ENCODE peak calls at places on chromosomes 11 and 22, in eight cellular contexts. One of them, this sample, is unnamed.

GRCh38 chr11:126991596-126991995 is 9.0 kb downstream of the KIRREL3 start:
- DNase-seq in naive thymus-derived CD4-positive, alpha-beta T cell: no peak
- DNase-seq in HAP-1: no peak
- DNase-seq in cardiac fibroblast: peak; percentile 12
- DNase-seq in astrocyte: no peak
- DNase-seq in pancreas: no peak
- DNase-seq in GM12878: no peak
- DNase-seq in CD4-positive, alpha-beta memory T cell: no peak
- DNase-seq in this sample: peak; percentile 55

GRCh38 chr11:112355726-112356125 is 95.1 kb upstream of the PLET1 start:
- DNase-seq in naive thymus-derived CD4-positive, alpha-beta T cell: no peak
- DNase-seq in HAP-1: no peak
- DNase-seq in cardiac fibroblast: peak; percentile 68
- DNase-seq in astrocyte: no peak
- DNase-seq in pancreas: no peak
- DNase-seq in GM12878: no peak
- DNase-seq in CD4-positive, alpha-beta memory T cell: no peak
- DNase-seq in this sample: peak; percentile 27

GRCh38 chr11:88666364-88666763 is 328.8 kb upstream of the CTSC start:
- DNase-seq in naive thymus-derived CD4-positive, alpha-beta T cell: no peak
- DNase-seq in HAP-1: no peak
- DNase-seq in cardiac fibroblast: no peak
- DNase-seq in astrocyte: no peak
- DNase-seq in pancreas: no peak
- DNase-seq in GM12878: no peak
- DNase-seq in CD4-positive, alpha-beta memory T cell: no peak
- DNase-seq in this sample: no peak

GRCh38 chr11:23789938-23790371 is 706.9 kb upstream of the LUZP2 start:
- DNase-seq in naive thymus-derived CD4-positive, alpha-beta T cell: no peak
- DNase-seq in HAP-1: no peak
- DNase-seq in cardiac fibroblast: peak; percentile 34
- DNase-seq in astrocyte: peak; percentile 89
- DNase-seq in pancreas: no peak
- DNase-seq in GM12878: no peak
- DNase-seq in CD4-positive, alpha-beta memory T cell: no peak
- DNase-seq in this sample: peak; percentile 26

GRCh38 chr11:114366331-114367243 is 33.7 kb downstream of the C11orf71 start:
- DNase-seq in naive thymus-derived CD4-positive, alpha-beta T cell: no peak
- DNase-seq in HAP-1: no peak
- DNase-seq in cardiac fibroblast: peak; percentile 75
- DNase-seq in astrocyte: peak; percentile 88
- DNase-seq in pancreas: no peak
- DNase-seq in GM12878: no peak
- DNase-seq in CD4-positive, alpha-beta memory T cell: no peak
- DNase-seq in this sample: peak; percentile 81

GRCh38 chr11:130839950-130840666 is 76.2 kb downstream of the SNX19 start:
- DNase-seq in naive thymus-derived CD4-positive, alpha-beta T cell: no peak
- DNase-seq in HAP-1: no peak
- DNase-seq in cardiac fibroblast: peak; percentile 87
- DNase-seq in astrocyte: no peak
- DNase-seq in pancreas: no peak
- DNase-seq in GM12878: no peak
- DNase-seq in CD4-positive, alpha-beta memory T cell: no peak
- DNase-seq in this sample: peak; percentile 93

GRCh38 chr22:39815882-39816395 is 77.6 kb downstream of the ENTHD1 start:
- DNase-seq in naive thymus-derived CD4-positive, alpha-beta T cell: no peak
- DNase-seq in HAP-1: no peak
- DNase-seq in cardiac fibroblast: no peak
- DNase-seq in astrocyte: no peak
- DNase-seq in pancreas: no peak
- DNase-seq in GM12878: no peak
- DNase-seq in CD4-positive, alpha-beta memory T cell: no peak
- DNase-seq in this sample: no peak

GRCh38 chr22:30209642-30210041 is 36.9 kb downstream of the LIF start:
- DNase-seq in naive thymus-derived CD4-positive, alpha-beta T cell: no peak
- DNase-seq in HAP-1: no peak
- DNase-seq in cardiac fibroblast: no peak
- DNase-seq in astrocyte: no peak
- DNase-seq in pancreas: no peak
- DNase-seq in GM12878: no peak
- DNase-seq in CD4-positive, alpha-beta memory T cell: no peak
- DNase-seq in this sample: no peak

GRCh38 chr11:103297900-103298299 is 188.7 kb downstream of the DYNC2H1 start:
- DNase-seq in naive thymus-derived CD4-positive, alpha-beta T cell: no peak
- DNase-seq in HAP-1: no peak
- DNase-seq in cardiac fibroblast: no peak
- DNase-seq in astrocyte: no peak
- DNase-seq in pancreas: no peak
- DNase-seq in GM12878: no peak
- DNase-seq in CD4-positive, alpha-beta memory T cell: no peak
- DNase-seq in this sample: no peak

GRCh38 chr11:47035108-47035507 is 98.5 kb downstream of the CSTPP1 start:
- DNase-seq in naive thymus-derived CD4-positive, alpha-beta T cell: no peak
- DNase-seq in HAP-1: no peak
- DNase-seq in cardiac fibroblast: no peak
- DNase-seq in astrocyte: peak; percentile 69
- DNase-seq in pancreas: no peak
- DNase-seq in GM12878: no peak
- DNase-seq in CD4-positive, alpha-beta memory T cell: no peak
- DNase-seq in this sample: no peak

GRCh38 chr11:46491661-46492331 is 100.2 kb upstream of the CHRM4 start:
- DNase-seq in naive thymus-derived CD4-positive, alpha-beta T cell: no peak
- DNase-seq in HAP-1: no peak
- DNase-seq in cardiac fibroblast: no peak
- DNase-seq in astrocyte: no peak
- DNase-seq in pancreas: no peak
- DNase-seq in GM12878: no peak
- DNase-seq in CD4-positive, alpha-beta memory T cell: no peak
- DNase-seq in this sample: no peak

GRCh38 chr11:44364596-44364995 is 54.7 kb upstream of the ALX4 start:
- DNase-seq in naive thymus-derived CD4-positive, alpha-beta T cell: no peak
- DNase-seq in HAP-1: no peak
- DNase-seq in cardiac fibroblast: no peak
- DNase-seq in astrocyte: no peak
- DNase-seq in pancreas: no peak
- DNase-seq in GM12878: no peak
- DNase-seq in CD4-positive, alpha-beta memory T cell: no peak
- DNase-seq in this sample: no peak

GRCh38 chr11:7892751-7893356 is 38.2 kb downstream of the OR10A6 start:
- DNase-seq in naive thymus-derived CD4-positive, alpha-beta T cell: peak; percentile 44
- DNase-seq in HAP-1: peak; percentile 58
- DNase-seq in cardiac fibroblast: peak; percentile 79
- DNase-seq in astrocyte: peak; percentile 45
- DNase-seq in pancreas: no peak
- DNase-seq in GM12878: no peak
- DNase-seq in CD4-positive, alpha-beta memory T cell: peak; percentile 37
- DNase-seq in this sample: peak; percentile 83

GRCh38 chr22:41117127-41117965 is 25.0 kb downstream of the EP300 start:
- DNase-seq in naive thymus-derived CD4-positive, alpha-beta T cell: no peak
- DNase-seq in HAP-1: no peak
- DNase-seq in cardiac fibroblast: no peak
- DNase-seq in astrocyte: no peak
- DNase-seq in pancreas: no peak
- DNase-seq in GM12878: no peak
- DNase-seq in CD4-positive, alpha-beta memory T cell: no peak
- DNase-seq in this sample: no peak

GRCh38 chr11:28697920-28698827 is 590.0 kb downstream of the METTL15 start:
- DNase-seq in naive thymus-derived CD4-positive, alpha-beta T cell: no peak
- DNase-seq in HAP-1: peak; percentile 50
- DNase-seq in cardiac fibroblast: peak; percentile 68
- DNase-seq in astrocyte: peak; percentile 16
- DNase-seq in pancreas: no peak
- DNase-seq in GM12878: no peak
- DNase-seq in CD4-positive, alpha-beta memory T cell: no peak
- DNase-seq in this sample: peak; percentile 77

GRCh38 chr22:38243007-38243775 is 29.6 kb downstream of the TMEM184B start:
- DNase-seq in naive thymus-derived CD4-positive, alpha-beta T cell: no peak
- DNase-seq in HAP-1: no peak
- DNase-seq in cardiac fibroblast: peak; percentile 83
- DNase-seq in astrocyte: no peak
- DNase-seq in pancreas: no peak
- DNase-seq in GM12878: no peak
- DNase-seq in CD4-positive, alpha-beta memory T cell: no peak
- DNase-seq in this sample: no peak

GRCh38 chr11:93936416-93936815 is 84.7 kb upstream of the HEPHL1 start:
- DNase-seq in naive thymus-derived CD4-positive, alpha-beta T cell: no peak
- DNase-seq in HAP-1: no peak
- DNase-seq in cardiac fibroblast: no peak
- DNase-seq in astrocyte: no peak
- DNase-seq in pancreas: no peak
- DNase-seq in GM12878: no peak
- DNase-seq in CD4-positive, alpha-beta memory T cell: no peak
- DNase-seq in this sample: no peak

DNA sequence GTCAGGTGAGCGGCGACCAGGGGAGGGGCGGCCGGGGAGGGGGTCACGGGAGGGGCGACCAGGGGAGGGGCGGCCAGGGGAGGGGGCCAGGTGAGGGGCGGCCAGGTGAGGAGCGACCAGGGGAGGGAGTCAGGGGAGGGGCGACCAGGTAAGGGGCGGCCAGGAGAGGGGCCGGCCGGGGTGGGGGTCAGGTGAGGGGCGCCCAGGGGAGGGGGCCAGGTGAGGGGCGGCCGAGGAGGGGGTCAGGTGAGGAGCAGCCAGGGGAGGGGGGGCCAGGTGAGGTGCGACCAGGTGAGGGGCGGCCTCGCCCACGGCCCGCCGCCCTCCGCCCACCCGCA is 363 bp downstream of the TESMIN start:
- DNase-seq in naive thymus-derived CD4-positive, alpha-beta T cell: no peak
- DNase-seq in HAP-1: no peak
- DNase-seq in cardiac fibroblast: no peak
- DNase-seq in astrocyte: no peak
- DNase-seq in pancreas: no peak
- DNase-seq in GM12878: no peak
- DNase-seq in CD4-positive, alpha-beta memory T cell: no peak
- DNase-seq in this sample: no peak
- H3K4me3 ChIP-seq in naive thymus-derived CD4-positive, alpha-beta T cell: peak overlapping the region; percentile 54
- H3K4me3 ChIP-seq in HAP-1: peak overlapping the region; percentile 24
- H3K4me3 ChIP-seq in cardiac fibroblast: peak overlapping the region; percentile 38
- H3K4me3 ChIP-seq in astrocyte: no peak overlapping the region
- H3K4me3 ChIP-seq in pancreas: peak overlapping the region; percentile 63
- H3K4me3 ChIP-seq in GM12878: peak overlapping the region; percentile 55
- H3K4me3 ChIP-seq in CD4-positive, alpha-beta memory T cell: no peak overlapping the region
- H3K4me3 ChIP-seq in this sample: no peak overlapping the region

GRCh38 chr11:2797181-2797711 is 88.3 kb downstream of the CDKN1C start:
- DNase-seq in naive thymus-derived CD4-positive, alpha-beta T cell: no peak
- DNase-seq in HAP-1: no peak
- DNase-seq in cardiac fibroblast: no peak
- DNase-seq in astrocyte: no peak
- DNase-seq in pancreas: peak; percentile 64
- DNase-seq in GM12878: no peak
- DNase-seq in CD4-positive, alpha-beta memory T cell: no peak
- DNase-seq in this sample: no peak
- H3K4me3 ChIP-seq in naive thymus-derived CD4-positive, alpha-beta T cell: no peak overlapping the region
- H3K4me3 ChIP-seq in HAP-1: no peak overlapping the region
- H3K4me3 ChIP-seq in cardiac fibroblast: no peak overlapping the region
- H3K4me3 ChIP-seq in astrocyte: no peak overlapping the region
- H3K4me3 ChIP-seq in pancreas: no peak overlapping the region
- H3K4me3 ChIP-seq in GM12878: no peak overlapping the region
- H3K4me3 ChIP-seq in CD4-positive, alpha-beta memory T cell: no peak overlapping the region
- H3K4me3 ChIP-seq in this sample: no peak overlapping the region

DNA sequence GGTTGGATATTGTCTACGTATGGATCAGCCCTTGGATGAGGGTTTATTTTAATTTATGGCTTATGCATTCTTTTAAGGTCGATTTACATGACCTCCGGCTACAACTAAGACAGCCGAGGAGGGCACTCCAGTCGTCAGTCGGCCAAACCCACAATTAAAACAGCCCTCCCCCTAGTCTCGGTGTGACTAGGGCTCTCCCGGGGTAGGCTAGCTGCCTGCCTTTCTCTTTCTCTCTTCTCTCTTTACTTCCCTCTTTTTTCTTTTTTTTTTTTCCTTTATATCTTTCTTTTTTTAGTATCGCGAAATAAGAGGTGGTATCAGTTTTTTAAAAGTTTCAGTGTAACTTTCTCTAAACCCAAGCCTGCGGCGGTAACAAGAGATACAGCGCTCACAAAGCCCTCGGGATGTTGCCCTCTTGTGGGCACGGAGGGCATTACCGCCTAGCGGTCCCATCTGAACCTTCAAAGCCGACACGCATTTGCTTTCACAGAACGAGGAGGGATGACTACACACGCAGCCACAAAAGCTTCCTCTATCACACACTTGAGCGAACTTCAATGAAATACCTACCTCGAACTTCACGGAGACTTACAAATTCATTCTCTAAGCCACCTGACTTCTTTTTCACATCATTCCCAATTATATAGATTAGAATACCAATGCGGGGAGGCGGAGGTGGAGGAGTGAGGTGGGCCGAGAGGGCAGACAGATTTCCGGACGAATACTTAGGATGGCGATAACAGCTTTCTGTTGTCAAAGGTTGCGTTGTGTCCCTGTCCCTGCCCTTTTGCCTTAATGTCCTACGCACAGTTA is 132.3 kb upstream of the C11orf58 start:
- DNase-seq in naive thymus-derived CD4-positive, alpha-beta T cell: peak; percentile 85
- DNase-seq in HAP-1: peak; percentile 83
- DNase-seq in cardiac fibroblast: peak; percentile 91
- DNase-seq in astrocyte: peak; percentile 81
- DNase-seq in pancreas: peak; percentile 91
- DNase-seq in GM12878: peak; percentile 21
- DNase-seq in CD4-positive, alpha-beta memory T cell: peak; percentile 80
- DNase-seq in this sample: peak; percentile 84
- H3K4me3 ChIP-seq in naive thymus-derived CD4-positive, alpha-beta T cell: peak overlapping the region; percentile 49
- H3K4me3 ChIP-seq in HAP-1: peak overlapping the region; percentile 79
- H3K4me3 ChIP-seq in cardiac fibroblast: peak overlapping the region; percentile 56
- H3K4me3 ChIP-seq in astrocyte: peak overlapping the region; percentile 71
- H3K4me3 ChIP-seq in pancreas: peak overlapping the region; percentile 67
- H3K4me3 ChIP-seq in GM12878: no peak overlapping the region
- H3K4me3 ChIP-seq in CD4-positive, alpha-beta memory T cell: peak overlapping the region; percentile 52
- H3K4me3 ChIP-seq in this sample: peak overlapping the region; percentile 60

GRCh38 chr22:34135749-34136148 is 215.5 kb upstream of the LARGE1 start:
- DNase-seq in naive thymus-derived CD4-positive, alpha-beta T cell: no peak
- DNase-seq in HAP-1: no peak
- DNase-seq in cardiac fibroblast: no peak
- DNase-seq in astrocyte: no peak
- DNase-seq in pancreas: no peak
- DNase-seq in GM12878: no peak
- DNase-seq in CD4-positive, alpha-beta memory T cell: no peak
- DNase-seq in this sample: no peak

DNA sequence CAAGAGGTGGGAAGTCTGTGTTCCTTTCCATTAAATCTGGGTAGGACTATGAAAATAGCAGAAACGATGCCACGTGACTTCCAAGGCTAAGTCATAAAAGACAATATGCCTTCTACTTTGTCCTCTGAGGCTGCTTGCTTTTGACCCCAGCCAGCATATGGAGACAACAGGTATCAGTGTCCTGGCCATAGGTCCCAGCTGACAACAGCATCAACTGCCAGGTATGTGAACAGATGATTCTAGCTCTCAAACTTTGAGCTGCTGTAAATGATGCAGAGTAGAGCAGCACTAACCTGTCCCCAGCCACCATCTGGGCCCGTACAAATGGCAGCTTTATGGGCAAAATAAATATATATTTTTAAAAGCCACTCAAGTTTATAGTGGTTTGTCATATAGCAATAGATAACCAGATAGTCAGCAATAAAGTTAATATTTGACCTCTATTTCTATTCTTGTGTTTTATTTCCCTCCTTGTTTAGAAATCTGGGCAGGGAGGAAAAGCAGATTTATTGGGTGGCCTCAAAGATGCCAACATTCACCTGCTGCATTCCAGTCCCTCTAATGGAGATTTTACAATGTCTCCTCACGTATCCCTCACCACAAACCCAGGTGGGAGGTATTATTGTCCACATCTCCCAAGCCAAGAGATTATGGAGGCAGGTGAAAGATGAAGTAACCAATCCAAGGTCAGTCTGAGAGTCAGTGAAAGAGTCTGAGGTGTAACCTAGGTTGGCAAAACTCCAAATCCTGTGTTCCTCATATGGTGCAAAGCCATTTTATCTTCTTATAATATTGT is 209.6 kb upstream of the LARGE1 start:
- DNase-seq in naive thymus-derived CD4-positive, alpha-beta T cell: no peak
- DNase-seq in HAP-1: no peak
- DNase-seq in cardiac fibroblast: no peak
- DNase-seq in astrocyte: no peak
- DNase-seq in pancreas: no peak
- DNase-seq in GM12878: no peak
- DNase-seq in CD4-positive, alpha-beta memory T cell: no peak
- DNase-seq in this sample: no peak
- H3K4me3 ChIP-seq in naive thymus-derived CD4-positive, alpha-beta T cell: no peak overlapping the region
- H3K4me3 ChIP-seq in HAP-1: no peak overlapping the region
- H3K4me3 ChIP-seq in cardiac fibroblast: no peak overlapping the region
- H3K4me3 ChIP-seq in astrocyte: no peak overlapping the region
- H3K4me3 ChIP-seq in pancreas: no peak overlapping the region
- H3K4me3 ChIP-seq in GM12878: no peak overlapping the region
- H3K4me3 ChIP-seq in CD4-positive, alpha-beta memory T cell: no peak overlapping the region
- H3K4me3 ChIP-seq in this sample: no peak overlapping the region